ENCODE peak calls at places on chromosomes 6 and 20, in six cellular contexts. J is hepatocyte, U is cardiac muscle cell, O is mammary epithelial cell, H is H1, I is testis. C is an unnamed sample.

GRCh38 chr6:126716826-126717514 is 377.1 kb downstream of the CENPW start:
- DNase-seq in H (no peak), O (peak; percentile 28), J (no peak), I (no peak), U (no peak), C (peak; percentile 67)

GRCh38 chr6:73058736-73059135 is 166.6 kb downstream of the KHDC1L start:
- DNase-seq in U (peak; percentile 41), O (no peak), J (no peak), H (no peak), I (no peak), C (no peak)

GRCh38 chr6:17397764-17398194 is 4.4 kb downstream of the CAP2 start:
- DNase-seq in O (peak; percentile 66), J (no peak), U (peak; percentile 94), H (no peak), I (no peak), C (no peak)

GRCh38 chr6:150691463-150691862 is 91.8 kb downstream of the PLEKHG1 start:
- DNase-seq in J (no peak), H (no peak), I (no peak), U (no peak), O (no peak), C (no peak)

GRCh38 chr6:76633259-76633658 is 560.8 kb upstream of the IMPG1 start:
- DNase-seq in J (no peak), H (no peak), I (no peak), U (no peak), O (no peak), C (no peak)

GRCh38 chr6:113306552-113307145 is 550.5 kb upstream of the MARCKS start:
- DNase-seq in O (peak; percentile 62), U (peak; percentile 51), H (peak; percentile 34), J (peak; percentile 74), I (peak; percentile 79), C (peak; percentile 81)

GRCh38 chr6:43992783-43993505 is 134.3 kb downstream of the MRPL14 start:
- DNase-seq in U (no peak), J (no peak), O (no peak), H (no peak), I (no peak), C (peak; percentile 73)

GRCh38 chr20:31560094-31560899 is 44.8 kb upstream of the ID1 start:
- DNase-seq in O (peak; percentile 76), U (peak; percentile 92), J (peak; percentile 83), H (no peak), I (peak; percentile 75), C (peak; percentile 86)

GRCh38 chr6:151109361-151109760 is 130.4 kb upstream of the AKAP12 start:
- DNase-seq in J (no peak), O (no peak), U (no peak), H (no peak), I (no peak), C (no peak)

GRCh38 chr6:22470454-22471368 is 98.7 kb upstream of the HDGFL1 start:
- DNase-seq in U (peak; percentile 72), I (no peak), J (peak; percentile 58), H (no peak), O (peak; percentile 43), C (peak; percentile 77)

GRCh38 chr6:165729307-165729936 is 66.4 kb upstream of the PDE10A start:
- DNase-seq in O (peak; percentile 1), H (no peak), J (no peak), U (peak; percentile 56), I (peak; percentile 68), C (peak; percentile 39)

GRCh38 chr6:152296648-152297376 is 340.4 kb downstream of the SYNE1 start:
- DNase-seq in U (no peak), O (no peak), H (no peak), J (no peak), I (no peak), C (no peak)

GRCh38 chr20:36135159-36135558 is 19.4 kb upstream of the EPB41L1 start:
- DNase-seq in U (no peak), H (no peak), I (no peak), J (no peak), O (no peak), C (no peak)

GRCh38 chr6:169172435-169172834 is 81.2 kb downstream of the THBS2 start:
- DNase-seq in I (no peak), U (peak; percentile 89), O (peak; percentile 76), H (no peak), J (no peak), C (peak; percentile 40)

GRCh38 chr20:49607568-49607967 is 39.6 kb upstream of the PTGIS start:
- DNase-seq in H (no peak), O (no peak), U (no peak), I (no peak), J (no peak), C (no peak)

GRCh38 chr20:50628326-50628725 is 63.0 kb downstream of the RIPOR3 start:
- DNase-seq in U (no peak), J (no peak), O (no peak), I (no peak), H (no peak), C (no peak)

DNA sequence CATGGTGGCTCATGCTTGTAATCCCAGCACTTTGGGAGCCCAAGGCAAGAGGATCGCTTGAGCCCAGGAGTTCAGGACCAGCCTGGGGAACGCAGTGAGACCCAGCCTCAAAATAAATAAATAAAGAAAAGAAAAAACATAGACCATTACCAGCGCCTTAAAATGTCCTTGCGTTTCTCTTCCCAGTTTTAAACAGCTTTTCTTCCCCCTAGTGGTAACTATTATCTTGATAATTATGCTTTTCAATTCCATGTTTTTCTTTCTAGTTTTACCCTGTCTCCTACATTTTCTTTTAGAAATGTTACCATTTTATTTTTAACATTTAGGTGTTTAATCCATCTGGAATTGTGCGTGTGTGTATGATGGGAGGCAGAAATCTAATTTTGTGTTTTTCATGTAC is 24.4 kb downstream of the DNAH8 start:
- DNase-seq in J (no peak), U (peak; percentile 3), I (no peak), O (no peak), H (no peak), C (no peak)
- TF ChIP-seq CTCF in J (peak; percentile 49), U (peak; percentile 32), I (peak; percentile 37), O (peak; percentile 17), H (no peak), C (no peak)

GRCh38 chr20:60634773-60635172 is 617.3 kb upstream of the CDH4 start:
- DNase-seq in H (no peak), U (no peak), O (no peak), I (no peak), J (no peak), C (no peak)
- H3K27ac ChIP-seq in H (no peak overlapping the region), U (no peak overlapping the region), O (no peak overlapping the region), I (no peak overlapping the region), J (no peak overlapping the region), C (no peak overlapping the region)

DNA sequence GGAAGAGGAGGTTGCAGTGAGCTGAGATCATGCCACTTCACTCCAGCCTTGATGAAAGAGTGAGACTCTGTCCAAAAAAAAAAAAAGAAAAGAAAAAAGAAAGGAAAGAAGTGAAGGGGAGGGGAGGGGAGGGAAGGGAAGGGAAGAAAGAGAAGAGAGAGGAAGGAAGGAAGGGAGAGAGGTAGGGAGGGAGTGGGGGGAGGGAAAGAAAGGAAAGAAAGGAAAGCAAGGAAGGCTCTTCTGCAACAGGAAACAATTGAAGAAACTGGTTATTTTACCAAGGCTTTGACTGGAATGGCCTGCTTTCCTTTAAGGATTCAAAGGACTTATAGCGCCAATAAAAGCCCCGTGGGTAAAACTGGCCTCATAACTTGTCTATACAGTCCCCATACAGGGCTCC is 64.6 kb downstream of the ABHD12 start:
- DNase-seq in J (no peak), I (no peak), O (no peak), U (no peak), H (no peak), C (no peak)
- H3K4me3 ChIP-seq in J (no peak overlapping the region), I (no peak overlapping the region), O (no peak overlapping the region), U (no peak overlapping the region), H (no peak overlapping the region), C (no peak overlapping the region)

DNA sequence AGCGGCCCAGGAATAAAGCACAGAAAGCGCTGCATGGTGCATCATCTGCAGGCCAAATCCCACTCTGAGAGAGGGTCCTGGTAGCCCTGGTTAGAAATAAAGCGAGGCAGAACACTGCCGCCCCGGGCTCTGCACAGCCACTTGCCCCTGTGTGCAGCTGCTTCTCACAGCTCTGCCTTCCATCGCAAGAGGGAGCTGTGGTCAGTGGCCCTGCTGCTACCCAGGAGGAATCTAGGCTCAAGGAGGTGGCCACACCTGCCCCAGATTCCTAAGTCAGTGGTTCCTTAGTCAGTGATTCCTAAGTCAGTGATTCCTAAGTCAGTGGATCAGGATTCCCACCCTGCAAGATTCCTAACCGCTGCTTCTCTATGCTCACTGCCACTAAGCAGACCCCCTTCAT is 8.8 kb downstream of the CDH4 start:
- DNase-seq in H (no peak), J (no peak), O (peak; percentile 29), U (no peak), I (no peak), C (no peak)
- TF ChIP-seq CTCF in H (peak; percentile 68), J (peak; percentile 13), O (no peak), U (no peak), I (no peak), C (no peak)

DNA sequence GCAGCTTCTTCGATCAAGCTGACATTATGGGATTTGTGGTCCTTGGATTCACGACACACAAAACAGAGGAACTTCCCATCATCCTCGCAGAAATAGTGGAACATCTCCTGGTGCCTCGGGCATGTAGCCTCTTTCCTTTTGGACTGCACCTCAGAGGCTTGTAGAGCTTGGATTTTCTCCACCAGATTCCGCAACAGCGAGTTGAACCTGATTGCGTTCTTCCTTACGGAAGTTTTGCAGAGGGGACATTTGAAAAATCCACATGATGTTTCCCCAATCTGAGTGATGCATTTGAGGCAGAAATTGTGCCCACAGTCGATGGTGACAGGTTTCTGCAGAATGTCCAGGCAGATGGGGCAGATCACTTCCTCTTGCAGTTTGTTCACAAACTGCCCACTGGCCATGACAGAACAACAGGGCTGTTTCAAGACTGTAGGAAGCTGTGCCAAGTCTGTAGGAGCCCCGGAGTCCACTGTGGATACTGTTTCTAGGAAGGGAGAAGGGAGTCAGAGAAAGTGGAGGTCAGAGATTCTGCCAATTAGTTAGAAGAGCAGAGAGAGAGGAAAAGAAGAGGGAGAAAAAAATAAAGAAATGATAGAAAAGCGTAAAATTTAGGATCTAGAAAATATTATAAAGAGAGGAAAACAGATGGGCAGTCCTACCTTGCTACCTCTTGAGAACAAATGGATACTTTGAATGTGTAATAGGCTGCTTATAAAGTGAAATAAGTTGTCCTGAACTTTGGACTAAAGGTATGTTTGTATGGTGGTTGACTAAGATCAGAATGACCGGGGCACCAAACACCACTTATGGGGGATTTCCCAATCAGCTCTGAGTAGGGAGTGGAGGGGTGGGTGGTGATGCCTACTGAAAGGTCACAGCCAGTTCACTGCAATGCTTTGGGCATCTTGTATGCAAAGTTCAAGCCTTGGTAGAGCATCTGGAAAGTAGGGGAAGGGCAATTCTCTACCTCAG is at the start of gene TRIM31:
- DNase-seq in U (no peak), O (no peak), J (no peak), H (no peak), I (no peak), C (no peak)
- H3K27ac ChIP-seq in U (no peak within 1 kb of the TSS), O (no peak within 1 kb of the TSS), J (peak within 1 kb of the TSS; percentile 84), H (no peak within 1 kb of the TSS), I (no peak within 1 kb of the TSS), C (no peak within 1 kb of the TSS)

GRCh38 chr20:10665791-10666190 is 8.0 kb downstream of the JAG1 start:
- DNase-seq in H (no peak), U (peak; percentile 36), O (peak; percentile 86), I (no peak), J (no peak), C (no peak)
- H3K4me3 ChIP-seq in H (no peak overlapping the region), U (no peak overlapping the region), O (no peak overlapping the region), I (no peak overlapping the region), J (no peak overlapping the region), C (no peak overlapping the region)

C was measured in thyroid gland.